ENCODE peak calls at places on chromosomes 1 and 21, in four cellular contexts. Y is AG04450, A is stomach, D is B cell. V is an unnamed sample.

GRCh38 chr1:16978589-16979474 is 1.6 kb downstream of the MFAP2 start:
- DNase-seq in Y (peak; percentile 82), D (no peak), A (no peak), V (no peak)

GRCh38 chr1:74963120-74963519 is 171.1 kb upstream of the LHX8 start:
- DNase-seq in D (no peak), A (no peak), Y (no peak), V (no peak)

GRCh38 chr1:84796201-84796600 is 96.8 kb downstream of the LPAR3 start:
- DNase-seq in A (no peak), Y (no peak), D (no peak), V (no peak)

GRCh38 chr1:170698711-170699275 is 34.9 kb downstream of the PRRX1 start:
- DNase-seq in Y (no peak), A (no peak), D (no peak), V (no peak)

GRCh38 chr21:36728371-36729111 is 29.6 kb downstream of the SIM2 start:
- DNase-seq in D (no peak), A (peak; percentile 23), Y (no peak), V (no peak)

GRCh38 chr1:70840260-70840953 is 207.2 kb downstream of the PTGER3 start:
- DNase-seq in A (no peak), Y (no peak), D (no peak), V (no peak)

GRCh38 chr1:5910276-5910620 is 82.0 kb downstream of the NPHP4 start:
- DNase-seq in D (no peak), A (no peak), Y (no peak), V (no peak)

GRCh38 chr1:63663301-63663700 is 70.1 kb downstream of the PGM1 start:
- DNase-seq in D (no peak), Y (no peak), A (no peak), V (no peak)

GRCh38 chr21:45108034-45108790 is 33.8 kb downstream of the ADARB1 start:
- DNase-seq in A (no peak), D (no peak), Y (no peak), V (no peak)

GRCh38 chr1:43556772-43557171 is 26.1 kb downstream of the PTPRF start:
- DNase-seq in Y (no peak), A (no peak), D (no peak), V (no peak)

DNA sequence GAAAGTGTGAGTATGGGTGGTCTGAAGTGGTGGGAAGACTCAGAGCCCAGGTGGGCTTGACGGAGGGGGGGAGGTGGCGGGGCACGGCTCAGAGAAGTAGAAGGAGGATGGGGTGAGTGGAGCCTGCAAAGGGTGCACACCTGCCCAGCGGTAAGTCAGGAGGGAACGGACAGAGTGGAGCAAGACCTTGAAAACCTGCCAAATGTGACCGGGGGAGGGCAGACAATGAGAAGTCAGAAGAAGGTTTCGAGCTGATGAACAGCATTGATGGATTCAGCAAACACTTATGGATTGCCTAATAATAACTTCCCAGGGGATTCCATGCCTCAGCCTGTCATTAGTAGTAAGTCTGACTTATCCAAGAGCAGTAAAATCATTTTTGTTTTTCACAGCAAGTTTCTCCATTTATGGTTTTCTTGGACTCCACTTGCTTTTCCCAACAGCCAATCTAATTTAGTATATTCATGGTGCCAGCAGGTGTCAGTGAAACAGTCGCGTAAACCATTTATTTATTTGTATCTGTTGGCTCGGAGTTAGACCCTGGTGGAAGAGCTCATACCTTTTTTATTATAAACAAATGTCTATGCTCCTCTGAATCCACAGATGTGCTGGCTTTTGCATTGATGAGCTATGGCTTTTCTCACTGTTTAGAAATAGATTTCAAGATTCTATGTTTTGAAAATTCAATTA is 279.1 kb downstream of the PCP4 start:
- DNase-seq in Y (no peak), A (no peak), D (no peak), V (no peak)
- TF ChIP-seq CTCF in Y (no peak), A (no peak), D (no peak), V (no peak)

GRCh38 chr1:39160703-39161102 is 43.8 kb upstream of the MACF1 start:
- DNase-seq in D (no peak), A (no peak), Y (no peak), V (no peak)
- TF ChIP-seq CTCF in D (no peak), A (no peak), Y (peak; percentile 42), V (no peak)

GRCh38 chr21:41411449-41412089 is 14.5 kb upstream of the MX1 start:
- DNase-seq in Y (no peak), A (peak; percentile 74), D (no peak), V (no peak)
- TF ChIP-seq CTCF in Y (no peak), A (no peak), D (no peak), V (no peak)

DNA sequence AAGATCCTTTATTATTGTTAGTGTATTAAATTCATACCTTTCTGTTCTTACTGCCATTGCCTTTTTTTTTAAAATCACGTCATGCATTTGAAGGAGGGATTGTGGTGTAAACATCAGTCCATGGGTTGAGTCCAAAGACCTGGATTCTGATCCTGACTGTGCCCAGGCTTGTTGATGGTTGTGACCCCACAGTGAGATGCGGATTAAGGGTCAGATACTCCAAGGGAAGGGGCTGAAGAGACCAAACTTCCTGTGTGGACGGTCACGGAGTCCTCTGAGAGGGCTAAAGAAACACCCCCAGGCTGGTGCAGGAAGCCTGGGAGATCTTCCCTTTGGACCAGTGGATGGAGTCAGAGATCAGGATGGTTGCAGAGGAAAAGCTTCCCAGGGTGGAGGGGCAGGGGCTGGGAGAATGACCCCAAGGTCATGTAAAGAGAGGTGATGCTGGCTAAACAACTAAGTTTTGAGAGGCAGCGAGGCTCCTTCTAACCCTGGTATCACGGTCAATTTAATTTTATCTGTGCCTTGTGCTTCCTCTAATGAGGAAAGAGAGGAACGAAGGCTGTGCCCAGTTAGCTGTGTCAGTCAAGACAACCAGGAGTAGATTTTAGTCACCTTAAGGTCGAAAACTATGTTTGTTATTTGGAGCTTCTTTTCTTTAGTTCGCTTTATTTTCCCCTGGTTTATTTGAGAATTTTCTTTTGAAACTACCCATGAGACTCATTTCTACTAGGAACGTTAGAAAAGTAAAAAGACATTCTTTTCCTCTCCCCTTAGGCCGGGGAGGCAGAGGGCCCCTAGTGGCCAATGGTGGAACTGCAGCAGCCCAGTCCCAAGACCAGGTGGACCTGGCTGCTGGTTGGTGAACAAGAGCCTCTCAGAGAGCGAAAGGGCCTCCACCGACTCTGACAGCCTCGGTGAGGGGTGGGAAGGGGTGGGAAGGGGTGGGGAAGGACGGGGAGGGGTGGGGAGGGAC is 8.7 kb upstream of the GPR161 start:
- DNase-seq in Y (peak; percentile 70), D (peak; percentile 85), A (peak; percentile 87), V (peak; percentile 91)
- TF ChIP-seq CTCF in Y (peak; percentile 100), D (peak; percentile 89), A (peak; percentile 89), V (peak; percentile 98)

GRCh38 chr21:43825936-43826622 is 36.7 kb downstream of the RRP1 start:
- DNase-seq in A (peak; percentile 42), D (no peak), Y (no peak), V (no peak)
- TF ChIP-seq CTCF in A (no peak), D (no peak), Y (no peak), V (no peak)

DNA sequence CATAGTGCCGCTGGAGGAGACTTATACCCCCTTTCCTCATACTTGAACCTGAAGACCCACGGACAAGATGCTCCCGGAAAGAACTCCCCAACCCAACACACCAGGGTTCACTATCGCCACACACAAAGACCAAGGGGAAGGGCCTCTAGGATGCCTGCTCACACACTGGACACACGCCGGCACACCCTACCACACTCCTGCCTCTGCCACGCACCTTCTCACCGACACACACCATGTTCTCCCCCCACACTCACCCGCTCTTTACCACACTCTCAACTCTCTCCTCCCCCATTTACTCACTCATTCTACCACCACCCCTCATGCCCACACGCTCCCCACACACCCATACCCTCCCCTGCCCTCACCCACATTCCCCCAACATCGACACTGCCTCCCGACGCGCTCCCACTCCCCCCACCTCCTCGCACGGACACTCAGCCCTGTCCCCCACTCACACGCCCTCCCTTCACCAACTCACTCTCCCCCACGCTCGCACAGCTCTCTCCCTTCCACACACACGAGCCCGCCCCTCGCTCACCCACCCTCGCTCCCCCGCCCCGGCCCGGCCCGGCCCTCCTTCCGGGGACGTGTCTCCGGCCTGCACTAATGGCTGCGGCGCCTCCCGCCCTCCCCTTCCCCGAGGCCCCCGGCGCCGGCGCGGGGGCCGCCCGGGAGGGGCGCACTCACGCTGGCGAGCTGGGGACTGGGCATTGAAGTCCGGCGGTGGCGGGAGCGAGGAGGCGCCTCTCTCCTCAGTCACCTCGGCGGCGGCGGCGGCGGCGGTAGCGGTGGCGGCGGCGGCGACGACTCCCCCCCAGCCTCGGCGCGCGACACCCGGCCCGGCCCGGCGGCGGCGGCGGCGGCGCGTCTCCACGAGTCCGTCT is 626 bp downstream of the PTP4A2 start:
- DNase-seq in D (peak; percentile 83), Y (no peak), A (peak; percentile 79), V (peak; percentile 69)
- TF ChIP-seq CTCF in D (no peak), Y (no peak), A (no peak), V (no peak)

GRCh38 chr21:29511076-29511475 is 212.4 kb downstream of the BACH1 start:
- DNase-seq in A (no peak), D (no peak), Y (no peak), V (no peak)
- TF ChIP-seq CTCF in A (no peak), D (no peak), Y (no peak), V (no peak)